ENCODE peak calls at places on chromosomes 3 and 15, in nine cellular contexts. N is mesenchymal stem cell; K is cardiac muscle cell; F is HCT116; H is heart left ventricle; T is Karpas-422; V is SK-N-SH; Z is CD8-positive, alpha-beta T cell; X is astrocyte. E is an unnamed sample. For H3K4me1, the result is how much of the 10 kb centered on the place peaks cover.

GRCh38 chr3:96434616-96435015 is 379.8 kb upstream of the EPHA6 start:
- DNase-seq in N (no peak), X (no peak), V (no peak), Z (no peak), F (no peak), H (no peak), T (no peak), K (no peak), E (no peak)

GRCh38 chr15:84992157-84992940 is 10.7 kb downstream of the PDE8A start:
- DNase-seq in Z (no peak), X (peak), V (no peak), F (peak), K (peak), H (no peak), N (peak), T (no peak), E (peak)

GRCh38 chr15:68699881-68700394 is 120.8 kb downstream of the ANP32A start:
- DNase-seq in T (no peak), H (peak), K (no peak), X (no peak), N (no peak), F (no peak), V (no peak), Z (no peak), E (peak)

GRCh38 chr3:113084777-113085176 is 94.0 kb downstream of the GTPBP8 start:
- DNase-seq in N (peak), K (peak), T (no peak), F (no peak), V (no peak), Z (no peak), H (peak), X (peak), E (peak)

GRCh38 chr15:69540622-69541021 is 88.0 kb downstream of the RPLP1 start:
- DNase-seq in V (peak), Z (no peak), N (no peak), H (no peak), T (no peak), F (no peak), K (no peak), X (no peak), E (peak)

GRCh38 chr3:69304396-69304795 is 81.5 kb downstream of the FRMD4B start:
- DNase-seq in F (no peak), K (no peak), T (no peak), N (peak), V (no peak), X (no peak), H (no peak), Z (no peak), E (no peak)

GRCh38 chr15:74035121-74035829 is 40.8 kb downstream of the PML start:
- DNase-seq in X (no peak), V (no peak), N (no peak), H (no peak), Z (no peak), F (no peak), T (no peak), K (no peak), E (no peak)

GRCh38 chr15:38826880-38827279 is 262.3 kb upstream of the RASGRP1 start:
- DNase-seq in V (no peak), K (no peak), X (no peak), F (no peak), Z (no peak), N (no peak), H (no peak), T (peak), E (no peak)

GRCh38 chr15:79164043-79164442 is 73.5 kb upstream of the RASGRF1 start:
- DNase-seq in F (no peak), K (no peak), H (no peak), Z (no peak), V (no peak), X (no peak), N (no peak), T (no peak), E (no peak)

GRCh38 chr3:18423401-18424212 is 1.5 kb downstream of the SATB1 start:
- DNase-seq in F (peak), V (peak), T (peak), N (peak), X (peak), K (peak), H (peak), Z (no peak), E (peak)

GRCh38 chr3:52046186-52046913 is 10.0 kb downstream of the DUSP7 start:
- DNase-seq in N (peak), H (no peak), Z (no peak), T (no peak), F (peak), V (peak), X (peak), K (peak), E (peak)

GRCh38 chr15:72057548-72058091 is 60.3 kb downstream of the MYO9A start:
- DNase-seq in N (peak), X (no peak), K (peak), T (no peak), H (no peak), F (no peak), Z (no peak), V (no peak), E (no peak)

GRCh38 chr15:47570451-47570850 is 146.9 kb upstream of the SEMA6D start:
- DNase-seq in N (no peak), K (no peak), X (no peak), H (no peak), T (no peak), F (no peak), V (no peak), Z (no peak), E (no peak)

GRCh38 chr3:73661262-73661661 is 36.5 kb upstream of the PDZRN3 start:
- DNase-seq in V (no peak), N (peak), T (no peak), H (no peak), Z (no peak), X (peak), K (peak), F (no peak), E (no peak)

GRCh38 chr3:57059416-57059815 is 1.0 kb upstream of the SPATA12 start:
- DNase-seq in X (no peak), F (no peak), V (peak), T (no peak), Z (no peak), K (no peak), N (no peak), H (no peak), E (no peak)

GRCh38 chr3:141275032-141275422 is 43.4 kb downstream of the PXYLP1 start:
- DNase-seq in F (no peak), K (peak), H (no peak), V (no peak), Z (no peak), N (peak), T (no peak), X (peak), E (peak)

GRCh38 chr3:141275973-141276372 is 44.3 kb downstream of the PXYLP1 start:
- DNase-seq in N (peak), X (no peak), V (no peak), H (no peak), F (no peak), K (peak), T (no peak), Z (no peak), E (no peak)

GRCh38 chr3:141274411-141275031 is 42.9 kb downstream of the PXYLP1 start:
- DNase-seq in Z (no peak), V (no peak), X (no peak), T (no peak), F (no peak), K (no peak), H (no peak), N (no peak), E (no peak)

GRCh38 chr3:141276398-141276797 is 44.8 kb downstream of the PXYLP1 start:
- DNase-seq in X (no peak), N (no peak), H (no peak), K (peak), T (no peak), Z (no peak), F (no peak), V (no peak), E (no peak)

GRCh38 chr3:141275511-141275910 is 43.9 kb downstream of the PXYLP1 start:
- DNase-seq in K (no peak), N (peak), V (no peak), H (no peak), X (no peak), T (no peak), F (no peak), Z (no peak), E (no peak)
- H3K4me1 ChIP-seq in K (under half), N (under half), V (under half), H (under half), X (under half), T (under half), F (under half), Z (under half), E (under half)

GRCh38 chr3:14467723-14468620 is 65.6 kb downstream of the SLC6A6 start:
- DNase-seq in K (peak), V (peak), H (no peak), X (no peak), Z (peak), T (peak), N (peak), F (no peak), E (peak)
- H3K27ac ChIP-seq in K (no peak), V (no peak), H (no peak), X (no peak), Z (no peak), T (no peak), N (no peak), F (no peak), E (no peak)

GRCh38 chr3:118987466-118987865 is 47.2 kb downstream of the IGSF11 start:
- DNase-seq in F (no peak), K (peak), V (no peak), N (no peak), T (no peak), H (peak), Z (no peak), X (peak), E (no peak)
- H3K4me1 ChIP-seq in F (under half), K (under half), V (under half), N (under half), T (under half), H (under half), Z (under half), X (under half), E (under half)

GRCh38 chr3:98010194-98010882 is 24.8 kb downstream of the GABRR3 start:
- DNase-seq in X (no peak), Z (no peak), N (peak), H (no peak), V (no peak), K (no peak), F (no peak), T (no peak), E (no peak)
- H3K27ac ChIP-seq in X (no peak), Z (no peak), N (no peak), H (no peak), V (no peak), K (no peak), F (no peak), T (no peak), E (no peak)

GRCh38 chr15:31435256-31435781 is 108.7 kb downstream of the KLF13 start:
- DNase-seq in T (peak), F (peak), N (peak), V (peak), H (peak), K (peak), X (peak), Z (peak), E (peak)

GRCh38 chr15:31434418-31435255 is 108.0 kb downstream of the KLF13 start:
- DNase-seq in F (no peak), N (peak), Z (peak), V (no peak), K (peak), X (peak), H (no peak), T (peak), E (no peak)

GRCh38 chr15:31435891-31436628 is 109.4 kb downstream of the KLF13 start:
- DNase-seq in Z (no peak), X (no peak), N (no peak), H (no peak), V (no peak), T (no peak), K (no peak), F (peak), E (no peak)

GRCh38 chr15:31433574-31433973 is 106.9 kb downstream of the KLF13 start:
- DNase-seq in V (no peak), N (no peak), K (no peak), Z (no peak), T (no peak), H (no peak), F (no peak), X (no peak), E (no peak)

GRCh38 chr15:31433101-31433500 is 106.5 kb downstream of the KLF13 start:
- DNase-seq in V (no peak), H (no peak), K (no peak), N (no peak), X (no peak), F (no peak), T (no peak), Z (no peak), E (peak)
- H3K4me1 ChIP-seq in V (under half), H (under half), K (under half), N (under half), X (under half), F (under half), T (under half), Z (under half), E (under half)

GRCh38 chr3:187669675-187670504 is at the start of gene SST:
- DNase-seq in F (no peak), V (no peak), T (peak), K (peak), H (peak), N (peak), Z (no peak), X (peak), E (peak)

GRCh38 chr3:187662848-187663407 is 7.3 kb downstream of the SST start:
- DNase-seq in K (no peak), X (no peak), Z (no peak), T (peak), N (no peak), H (no peak), V (no peak), F (no peak), E (no peak)

GRCh38 chr3:187667526-187667925 is 2.7 kb downstream of the SST start:
- DNase-seq in T (no peak), Z (no peak), H (no peak), V (no peak), F (no peak), X (no peak), N (no peak), K (no peak), E (no peak)

GRCh38 chr3:187665010-187665409 is 5.2 kb downstream of the SST start:
- DNase-seq in V (no peak), K (no peak), X (no peak), H (no peak), N (no peak), Z (no peak), T (no peak), F (no peak), E (no peak)

GRCh38 chr3:187665764-187666402 is 4.3 kb downstream of the SST start:
- DNase-seq in N (no peak), V (no peak), X (no peak), K (no peak), F (no peak), H (no peak), T (no peak), Z (no peak), E (no peak)
- H3K27ac ChIP-seq in N (no peak), V (no peak), X (no peak), K (no peak), F (no peak), H (no peak), T (no peak), Z (no peak), E (no peak)

GRCh38 chr3:13405614-13406013 is 14.5 kb downstream of the NUP210 start:
- DNase-seq in T (no peak), X (no peak), Z (no peak), H (no peak), F (no peak), N (no peak), K (no peak), V (no peak), E (no peak)

GRCh38 chr3:13403818-13404216 is 16.3 kb downstream of the NUP210 start:
- DNase-seq in V (no peak), X (no peak), H (no peak), Z (no peak), F (no peak), N (no peak), K (no peak), T (no peak), E (no peak)

GRCh38 chr3:13404625-13405452 is 15.3 kb downstream of the NUP210 start:
- DNase-seq in X (no peak), K (no peak), V (no peak), T (no peak), N (no peak), F (no peak), Z (no peak), H (no peak), E (no peak)

GRCh38 chr3:13401149-13401548 is 19.0 kb downstream of the NUP210 start:
- DNase-seq in X (no peak), H (no peak), Z (no peak), T (no peak), F (no peak), V (no peak), N (no peak), K (no peak), E (no peak)

DNA sequence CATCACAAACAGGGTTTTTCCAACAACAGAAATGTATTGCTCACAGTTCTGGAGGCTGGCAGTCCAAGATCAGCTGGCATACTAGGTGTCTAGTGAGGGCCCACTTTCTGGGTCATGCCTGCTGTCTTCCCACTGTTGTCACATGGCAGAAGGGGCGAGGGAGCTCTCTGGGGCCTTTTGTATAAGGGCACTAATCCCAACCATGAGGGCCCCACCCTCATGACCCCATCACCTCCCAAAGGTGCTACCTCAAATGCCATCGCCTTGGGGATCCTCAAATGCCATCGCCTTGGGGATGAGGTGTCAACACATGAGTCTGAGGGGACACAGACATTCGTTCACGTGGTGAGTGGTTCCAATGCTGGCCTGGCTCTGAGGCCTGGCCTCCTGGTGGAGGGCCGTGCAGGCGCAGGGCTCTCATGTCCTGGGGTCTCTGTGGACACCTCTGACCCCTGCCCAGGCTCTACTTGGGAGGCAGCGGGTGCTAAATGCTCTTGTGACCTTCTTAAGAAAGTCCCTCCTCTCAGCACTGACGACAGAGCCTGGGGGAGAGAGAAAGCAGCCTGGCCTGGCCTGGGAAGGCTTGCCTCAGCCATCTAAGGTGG is 16.8 kb downstream of the NUP210 start:
- DNase-seq in V (no peak), Z (no peak), T (no peak), K (no peak), F (no peak), H (no peak), X (no peak), N (no peak), E (no peak)
- H3K4me1 ChIP-seq in V (under half), Z (under half), T (under half), K (under half), F (under half), H (under half), X (under half), N (under half), E (under half)

GRCh38 chr15:52485290-52485689 is 43.4 kb downstream of the MYO5A start:
- DNase-seq in F (no peak), N (no peak), V (no peak), T (no peak), K (no peak), X (no peak), H (no peak), Z (no peak), E (no peak)
- H3K27ac ChIP-seq in F (no peak), N (no peak), V (no peak), T (no peak), K (no peak), X (no peak), H (no peak), Z (no peak), E (no peak)

GRCh38 chr3:197802505-197803459 is 11.7 kb downstream of the LRCH3 start:
- DNase-seq in N (no peak), K (no peak), Z (no peak), V (no peak), H (no peak), T (peak), X (no peak), F (no peak), E (no peak)

GRCh38 chr3:197801801-197802504 is 10.9 kb downstream of the LRCH3 start:
- DNase-seq in Z (no peak), T (peak), N (peak), H (no peak), V (no peak), F (no peak), X (peak), K (peak), E (no peak)

GRCh38 chr3:197798863-197799262 is 7.8 kb downstream of the LRCH3 start:
- DNase-seq in T (peak), Z (no peak), V (no peak), K (no peak), H (no peak), F (no peak), N (no peak), X (no peak), E (no peak)

GRCh38 chr3:197796087-197796486 is 5.0 kb downstream of the LRCH3 start:
- DNase-seq in H (no peak), T (no peak), F (no peak), K (no peak), V (no peak), N (no peak), Z (no peak), X (no peak), E (no peak)

GRCh38 chr3:197800379-197800778 is 9.3 kb downstream of the LRCH3 start:
- DNase-seq in F (no peak), Z (no peak), T (no peak), H (no peak), V (no peak), K (peak), N (peak), X (peak), E (no peak)
- H3K4me1 ChIP-seq in F (under half), Z (under half), T (half or more), H (under half), V (under half), K (under half), N (under half), X (under half), E (under half)